ENCODE peak calls at places on chromosomes 13 and 19, in eight cellular contexts. Y is GDM1; Z is hepatocyte; P is B cell; K is PC-3; S is RCC 7860; H is IMR-90; A is naive thymus-derived CD4-positive, alpha-beta T cell. T is an unnamed sample.

GRCh38 chr19:18046066-18046718 is 38.2 kb downstream of the ARRDC2 start:
- DNase-seq in Y (no peak), Z (no peak), P (no peak), K (peak), S (peak), H (peak), A (no peak), T (peak)

GRCh38 chr13:31765441-31765840 is 26.1 kb downstream of the RXFP2 start:
- DNase-seq in Y (no peak), Z (no peak), P (no peak), K (no peak), S (peak), H (peak), A (no peak), T (no peak)

GRCh38 chr19:10936661-10937084 is 8.1 kb downstream of the TIMM29 start:
- DNase-seq in Y (peak), Z (peak), P (peak), K (peak), S (peak), H (peak), A (peak), T (peak)

GRCh38 chr19:41302624-41303351 is 7.2 kb upstream of the CCDC97 start:
- DNase-seq in Y (no peak), Z (no peak), P (peak), K (no peak), S (no peak), H (no peak), A (peak), T (no peak)

GRCh38 chr13:113098163-113098732 is 7.3 kb upstream of the F7 start:
- DNase-seq in Y (no peak), Z (no peak), P (no peak), K (no peak), S (no peak), H (peak), A (no peak), T (no peak)

GRCh38 chr19:42295831-42296525 is 6.0 kb upstream of the PRR19 start:
- DNase-seq in Y (peak), Z (peak), P (peak), K (no peak), S (peak), H (peak), A (peak), T (peak)

GRCh38 chr19:50969413-50969760 is at the start of gene KLK6:
- DNase-seq in Y (no peak), Z (peak), P (no peak), K (peak), S (no peak), H (no peak), A (no peak), T (peak)

GRCh38 chr13:51291341-51291740 is 48.1 kb upstream of the SERPINE3 start:
- DNase-seq in Y (no peak), Z (peak), P (no peak), K (peak), S (no peak), H (peak), A (no peak), T (peak)

GRCh38 chr19:34154401-34154800 is 17.9 kb upstream of the LSM14A start:
- DNase-seq in Y (no peak), Z (no peak), P (no peak), K (no peak), S (no peak), H (no peak), A (no peak), T (no peak)

GRCh38 chr13:32846556-32846955 is 169.7 kb upstream of the KL start:
- DNase-seq in Y (no peak), Z (no peak), P (no peak), K (no peak), S (no peak), H (no peak), A (no peak), T (no peak)

GRCh38 chr19:10256970-10257615 is 5.1 kb downstream of the MRPL4 start:
- DNase-seq in Y (no peak), Z (no peak), P (no peak), K (no peak), S (no peak), H (no peak), A (no peak), T (no peak)

GRCh38 chr13:75760182-75760981 is 124.3 kb downstream of the LMO7 start:
- DNase-seq in Y (no peak), Z (peak), P (no peak), K (peak), S (peak), H (peak), A (peak), T (peak)

GRCh38 chr19:294819-295686 is 3.9 kb upstream of the PLPP2 start:
- DNase-seq in Y (no peak), Z (peak), P (peak), K (no peak), S (no peak), H (peak), A (peak), T (no peak)